ENCODE peak calls at places on chromosome 19, in nine cellular contexts. O is tibial nerve; L is lower lobe of right lung; B is mammary epithelial cell; G is psoas muscle; T is CD8-positive, alpha-beta T cell; K is ovary; U is DND-41; N is IMR-90. C is an unnamed sample. For H3K4me1, the result is how much of the 10 kb centered on the place peaks cover.

GRCh38 chr19:38440592-38440991 is 7.1 kb downstream of the RYR1 start:
- DNase-seq in L (no peak), U (no peak), K (no peak), G (no peak), B (no peak), O (no peak), N (no peak), T (no peak), C (no peak)

GRCh38 chr19:46970815-46971214 is 48.8 kb upstream of the NPAS1 start:
- DNase-seq in L (no peak), B (no peak), G (peak), U (no peak), T (no peak), N (peak), O (no peak), K (no peak), C (no peak)

GRCh38 chr19:37925212-37925611 is 18.2 kb downstream of the SIPA1L3 start:
- DNase-seq in K (no peak), L (no peak), N (no peak), O (no peak), T (no peak), G (no peak), U (no peak), B (no peak), C (no peak)

GRCh38 chr19:42143341-42144234 is 11.3 kb upstream of the POU2F2 start:
- DNase-seq in K (no peak), N (peak), U (peak), T (no peak), B (peak), G (no peak), O (no peak), L (no peak), C (no peak)

GRCh38 chr19:51921949-51922348 is 5.3 kb upstream of the ZNF613 start:
- DNase-seq in K (no peak), O (no peak), U (peak), L (no peak), N (no peak), T (no peak), B (no peak), G (no peak), C (no peak)

GRCh38 chr19:18233224-18233825 is 7.1 kb upstream of the PDE4C start:
- DNase-seq in N (peak), G (peak), K (peak), O (no peak), B (peak), T (peak), U (peak), L (peak), C (peak)

GRCh38 chr19:19782783-19783182 is 38.8 kb downstream of the ZNF506 start:
- DNase-seq in T (no peak), N (no peak), G (no peak), K (no peak), U (no peak), B (no peak), O (no peak), L (no peak), C (no peak)

GRCh38 chr19:54959840-54960239 is 6.3 kb upstream of the NLRP2 start:
- DNase-seq in B (no peak), L (no peak), K (no peak), G (no peak), N (no peak), T (no peak), O (no peak), U (no peak), C (no peak)

GRCh38 chr19:13899912-13900584 is 5.9 kb downstream of the BRME1 start:
- DNase-seq in N (peak), K (no peak), G (no peak), U (no peak), T (no peak), L (no peak), B (no peak), O (peak), C (no peak)

GRCh38 chr19:39038098-39038497 is 5.7 kb upstream of the FBXO27 start:
- DNase-seq in U (no peak), O (no peak), G (no peak), N (peak), T (no peak), K (no peak), B (peak), L (no peak), C (no peak)

GRCh38 chr19:42091300-42092266 is 15.6 kb downstream of the ZNF574 start:
- DNase-seq in L (no peak), U (no peak), T (no peak), N (peak), G (no peak), B (peak), O (no peak), K (no peak), C (no peak)

GRCh38 chr19:51694318-51695085 is 1.4 kb downstream of the SPACA6 start:
- DNase-seq in K (no peak), B (no peak), O (no peak), L (no peak), U (no peak), N (no peak), G (no peak), T (no peak), C (no peak)

GRCh38 chr19:48210005-48210404 is 39.5 kb downstream of the ZSWIM9 start:
- DNase-seq in G (no peak), K (no peak), T (no peak), B (no peak), L (no peak), O (no peak), U (no peak), N (no peak), C (no peak)

GRCh38 chr19:29665215-29665825 is at the start of gene PLEKHF1:
- DNase-seq in K (peak), O (peak), L (peak), N (peak), T (peak), G (peak), U (peak), B (peak), C (peak)

GRCh38 chr19:8000298-8001038 is 5.0 kb downstream of the ELAVL1 start:
- DNase-seq in K (no peak), U (no peak), T (no peak), B (no peak), O (no peak), L (no peak), N (no peak), G (no peak), C (no peak)

GRCh38 chr19:37999309-38000213 is 92.6 kb downstream of the SIPA1L3 start:
- DNase-seq in G (peak), L (no peak), N (peak), T (no peak), K (no peak), B (no peak), O (peak), U (no peak), C (peak)

GRCh38 chr19:29389495-29389894 is 136.3 kb upstream of the VSTM2B start:
- DNase-seq in O (no peak), L (no peak), T (no peak), B (no peak), K (no peak), U (no peak), N (no peak), G (no peak), C (peak)

GRCh38 chr19:48734625-48735024 is 5.8 kb downstream of the RASIP1 start:
- DNase-seq in U (no peak), B (no peak), N (no peak), K (no peak), L (no peak), O (no peak), G (no peak), T (no peak), C (no peak)

GRCh38 chr19:7385062-7385461 is 36.3 kb downstream of the ARHGEF18 start:
- DNase-seq in T (no peak), U (no peak), N (no peak), K (no peak), L (peak), G (no peak), B (no peak), O (no peak), C (no peak)

GRCh38 chr19:8571006-8571411 is 6.2 kb downstream of the MYO1F start:
- DNase-seq in T (peak), L (peak), K (no peak), N (peak), B (no peak), O (no peak), G (no peak), U (peak), C (peak)

GRCh38 chr19:47168065-47168464 is 37.4 kb downstream of the SAE1 start:
- DNase-seq in T (no peak), U (no peak), G (no peak), N (no peak), K (no peak), L (no peak), B (no peak), O (no peak), C (no peak)

GRCh38 chr19:48991823-48992570 is 1.1 kb downstream of the GYS1 start:
- DNase-seq in B (peak), L (peak), N (peak), T (no peak), U (peak), G (peak), K (peak), O (peak), C (peak)

GRCh38 chr19:50432221-50432626 is 468 bp upstream of the MYBPC2 start:
- DNase-seq in N (no peak), G (no peak), B (no peak), T (no peak), U (no peak), K (no peak), L (no peak), O (no peak), C (no peak)

DNA sequence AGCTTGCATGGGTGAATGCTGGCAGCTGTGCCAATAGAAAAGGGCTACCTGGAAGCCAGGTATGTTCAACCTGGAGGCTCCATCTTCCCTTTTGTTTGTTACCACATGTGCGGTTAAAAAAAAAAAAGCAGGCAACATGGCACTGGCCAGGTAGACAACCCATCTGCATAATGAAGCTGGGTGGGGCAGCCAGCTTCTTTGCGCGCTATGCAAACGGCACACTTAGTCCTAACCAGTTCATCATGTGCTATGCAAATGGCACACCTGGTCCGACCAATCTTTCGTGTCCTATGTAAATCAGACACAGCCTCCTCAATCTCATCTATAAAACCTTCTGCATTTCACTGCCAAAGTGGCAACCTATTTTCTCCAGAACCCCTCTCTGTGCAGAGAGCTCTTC is 11.3 kb upstream of the IGSF23 start:
- DNase-seq in U (no peak), O (no peak), G (no peak), B (peak), T (no peak), K (no peak), L (no peak), N (no peak), C (no peak)
- H3K27ac ChIP-seq in U (no peak), O (no peak), G (no peak), B (no peak), T (no peak), K (no peak), L (no peak), N (peak), C (no peak)

DNA sequence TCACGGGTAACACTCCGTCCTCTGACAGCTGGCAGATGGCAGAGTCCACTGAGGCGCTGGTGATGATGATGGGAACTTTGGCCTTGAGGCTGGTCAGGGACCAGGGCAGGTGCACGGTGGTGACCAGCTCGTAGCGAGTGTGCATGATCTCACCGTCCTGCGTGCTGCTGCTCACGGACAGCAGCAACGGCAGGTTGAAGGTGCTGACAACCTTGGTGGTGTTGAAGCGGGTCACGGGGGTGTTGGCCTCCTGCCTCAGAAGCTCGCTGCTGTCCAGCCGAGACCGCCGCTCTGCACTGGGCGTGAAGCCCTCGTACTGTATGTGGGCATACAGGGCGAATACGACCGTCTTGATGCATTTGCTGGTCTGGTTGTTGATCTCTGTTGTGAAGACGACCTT is 11.6 kb downstream of the ARRDC5 start:
- DNase-seq in N (no peak), O (no peak), T (no peak), B (no peak), G (no peak), L (no peak), U (no peak), K (no peak), C (peak)
- H3K4me1 ChIP-seq in N (under half), O (under half), T (under half), B (under half), G (under half), L (under half), U (under half), K (under half), C (under half)

DNA sequence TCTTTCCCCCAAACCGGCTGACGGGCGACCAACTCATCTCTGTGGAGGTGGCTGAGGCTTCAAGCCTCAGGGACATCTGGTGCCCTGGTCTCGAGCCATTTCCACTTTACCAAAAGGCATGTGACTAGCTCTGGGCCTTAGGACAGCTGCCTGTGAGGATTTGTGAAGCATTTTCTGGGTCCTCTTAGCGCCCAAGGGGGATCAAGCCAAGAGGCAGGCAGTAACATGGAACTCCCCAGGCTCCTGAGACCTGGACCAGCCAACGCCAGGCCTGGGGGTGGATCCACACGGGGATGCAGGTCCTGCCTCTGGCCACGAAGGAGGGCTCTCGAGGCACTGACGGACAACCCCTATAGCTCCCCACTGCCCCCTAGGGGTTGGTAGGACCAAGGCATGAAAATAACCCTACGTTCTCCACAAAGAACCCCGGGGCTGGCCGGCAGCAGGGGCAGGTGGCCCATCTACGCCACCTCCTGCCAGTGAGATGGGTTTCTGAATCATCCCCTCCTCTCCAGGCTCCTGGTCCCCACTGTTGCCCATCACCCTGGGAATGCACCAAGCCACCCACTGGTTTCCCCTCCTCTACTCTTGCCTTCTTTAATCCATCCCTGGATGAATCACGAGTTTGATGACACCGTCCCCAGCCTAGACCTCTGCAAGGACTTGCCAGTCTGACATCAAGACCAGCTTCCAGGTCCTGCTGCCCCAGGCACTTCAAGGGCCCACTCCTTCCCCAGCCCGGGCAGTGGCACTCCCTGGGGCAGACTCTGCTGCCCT is 7.0 kb upstream of the MYDGF start:
- DNase-seq in T (no peak), B (no peak), U (peak), N (peak), L (peak), G (peak), K (no peak), O (no peak), C (peak)
- TF ChIP-seq CTCF in T (no peak), B (peak), U (peak), N (peak), L (peak), G (peak), K (no peak), O (peak), C (peak)

GRCh38 chr19:36072081-36072480 is 17.4 kb downstream of the WDR62 start:
- DNase-seq in L (no peak), O (no peak), B (no peak), T (no peak), G (no peak), U (no peak), N (no peak), K (no peak), C (no peak)

GRCh38 chr19:36064829-36065228 is 10.1 kb downstream of the WDR62 start:
- DNase-seq in O (no peak), L (no peak), G (no peak), U (no peak), K (no peak), N (no peak), T (no peak), B (no peak), C (no peak)

GRCh38 chr19:36073121-36073876 is 18.6 kb downstream of the WDR62 start:
- DNase-seq in G (no peak), B (no peak), N (no peak), U (no peak), L (no peak), T (no peak), O (no peak), K (no peak), C (no peak)

DNA sequence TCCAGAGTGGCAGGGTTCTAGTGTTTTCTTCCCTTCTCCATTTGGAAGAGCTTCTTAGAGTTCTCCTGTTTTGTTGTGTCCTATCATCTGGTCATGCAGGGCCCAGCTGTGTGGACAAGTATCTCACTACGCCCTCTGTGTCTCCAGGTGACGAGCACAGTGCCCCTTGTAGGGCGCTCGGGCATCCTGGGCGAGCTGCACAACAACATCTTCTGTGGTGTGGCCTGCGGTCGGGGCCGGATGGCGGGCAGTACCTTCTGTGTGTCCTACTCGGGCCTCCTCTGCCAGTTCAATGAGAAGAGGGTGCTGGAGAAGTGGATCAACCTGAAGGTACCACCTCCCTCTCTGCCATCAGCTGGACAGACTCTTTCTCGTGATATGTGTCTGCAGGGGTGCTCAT is 13.0 kb downstream of the WDR62 start:
- DNase-seq in U (no peak), K (no peak), O (no peak), B (no peak), T (no peak), N (no peak), G (no peak), L (no peak), C (no peak)
- H3K27ac ChIP-seq in U (no peak), K (no peak), O (no peak), B (no peak), T (no peak), N (no peak), G (no peak), L (no peak), C (no peak)

DNA sequence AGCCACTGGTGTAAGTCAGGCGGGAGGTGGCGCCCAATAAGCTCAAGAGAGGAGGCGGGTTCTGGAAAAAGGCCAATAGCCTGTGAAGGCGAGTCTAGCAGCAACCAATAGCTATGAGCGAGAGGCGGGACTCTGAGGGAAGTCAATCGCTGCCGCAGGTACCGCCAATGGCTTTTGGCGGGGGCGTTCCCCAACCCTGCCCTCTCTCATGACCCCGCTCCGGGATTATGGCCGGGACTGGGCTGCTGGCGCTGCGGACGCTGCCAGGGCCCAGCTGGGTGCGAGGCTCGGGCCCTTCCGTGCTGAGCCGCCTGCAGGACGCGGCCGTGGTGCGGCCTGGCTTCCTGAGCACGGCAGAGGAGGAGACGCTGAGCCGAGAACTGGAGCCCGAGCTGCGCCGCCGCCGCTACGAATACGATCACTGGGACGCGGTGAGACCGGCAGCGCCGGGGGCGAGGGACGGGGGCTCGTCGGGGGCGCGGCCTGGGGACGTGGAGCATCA is at the start of gene ALKBH7:
- DNase-seq in N (peak), O (peak), T (peak), B (peak), K (peak), L (peak), G (peak), U (peak), C (peak)
- H3K4me1 ChIP-seq in N (under half), O (under half), T (under half), B (under half), K (under half), L (under half), G (under half), U (under half), C (under half)

GRCh38 chr19:33562636-33563035 is 41.0 kb upstream of the PEPD start:
- DNase-seq in N (no peak), U (no peak), G (no peak), T (no peak), K (no peak), B (no peak), L (no peak), O (no peak), C (no peak)

GRCh38 chr19:33559996-33560395 is 38.4 kb upstream of the PEPD start:
- DNase-seq in L (no peak), G (no peak), T (no peak), U (no peak), B (no peak), N (no peak), K (no peak), O (no peak), C (no peak)

GRCh38 chr19:33568706-33569105 is 47.1 kb upstream of the PEPD start:
- DNase-seq in K (no peak), T (no peak), N (no peak), G (no peak), U (no peak), O (no peak), B (no peak), L (no peak), C (no peak)

GRCh38 chr19:33561261-33561660 is 39.7 kb upstream of the PEPD start:
- DNase-seq in O (no peak), K (no peak), N (no peak), U (no peak), T (no peak), B (no peak), G (no peak), L (no peak), C (peak)

DNA sequence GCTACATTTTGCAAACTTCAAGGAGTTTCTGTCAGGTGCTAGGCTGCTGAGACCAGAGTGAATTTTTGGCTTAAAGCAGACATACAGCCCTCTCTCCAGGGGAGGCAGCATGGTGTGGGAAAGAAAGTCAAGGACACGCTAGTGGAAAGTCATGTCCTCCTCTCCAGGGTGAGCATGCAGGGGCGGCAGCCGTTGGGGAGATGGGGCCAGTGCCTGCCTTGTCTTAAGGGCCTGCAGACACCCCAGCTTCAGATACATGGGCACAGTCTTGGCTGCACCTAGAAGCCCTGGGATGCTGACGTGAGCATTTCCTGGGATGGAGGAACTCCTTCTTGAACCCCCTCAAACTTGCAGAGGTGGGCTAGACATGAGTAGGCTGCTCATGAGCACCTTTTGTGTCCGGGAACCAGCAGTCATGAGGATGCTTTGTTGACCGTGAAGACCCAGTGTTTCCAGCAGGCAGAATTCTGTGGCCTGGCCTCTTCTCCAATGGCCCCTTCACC is 43.3 kb upstream of the PEPD start:
- DNase-seq in T (no peak), O (no peak), N (no peak), K (no peak), L (no peak), G (no peak), U (no peak), B (no peak), C (no peak)
- TF ChIP-seq CTCF in T (no peak), O (no peak), N (no peak), K (no peak), L (no peak), G (no peak), U (no peak), B (no peak), C (no peak)

C was measured in heart left ventricle.